ENCODE peak calls at places on chromosomes 16 and 17, in nine cellular contexts. E is endothelial cell; M is nephron progenitor cell; Q is activated CD8-positive, alpha-beta T cell treated with anti-CD3 and anti-CD28 coated beads for 36 hours; V is H9; K is PC-9; G is endothelial cell of umbilical vein; X is bronchial epithelial cell; O is heart left ventricle. U is an unnamed sample.

GRCh38 chr16:80092686-80093085 is 448.1 kb upstream of the DYNLRB2 start:
- DNase-seq in E (no peak), M (no peak), Q (no peak), V (no peak), K (no peak), G (no peak), X (peak; percentile 60), O (no peak), U (no peak)

GRCh38 chr17:6755731-6756184 is at the start of gene XAF1:
- DNase-seq in E (no peak), M (no peak), Q (peak; percentile 48), V (no peak), K (no peak), G (peak; percentile 78), X (peak; percentile 8), O (peak; percentile 54), U (no peak)

GRCh38 chr17:64698725-64699124 is 36.6 kb upstream of the SMURF2 start:
- DNase-seq in E (no peak), M (no peak), Q (no peak), V (no peak), K (no peak), G (no peak), X (no peak), O (no peak), U (no peak)

GRCh38 chr17:29243792-29244191 is 2.9 kb upstream of the CRYBA1 start:
- DNase-seq in E (no peak), M (no peak), Q (peak; percentile 20), V (peak; percentile 70), K (no peak), G (no peak), X (no peak), O (no peak), U (no peak)

GRCh38 chr16:75648265-75649076 is 898 bp downstream of the TERF2IP start:
- DNase-seq in E (peak; percentile 80), M (peak; percentile 88), Q (peak; percentile 95), V (peak; percentile 81), K (peak; percentile 53), G (peak; percentile 83), X (peak; percentile 64), O (peak; percentile 85), U (peak; percentile 73)

GRCh38 chr17:27390540-27390939 is 65.7 kb upstream of the KSR1 start:
- DNase-seq in E (no peak), M (no peak), Q (no peak), V (no peak), K (no peak), G (no peak), X (no peak), O (no peak), U (no peak)

GRCh38 chr17:78185981-78186688 is 717 bp downstream of the TK1 start:
- DNase-seq in E (no peak), M (no peak), Q (no peak), V (no peak), K (peak; percentile 57), G (no peak), X (peak; percentile 12), O (peak; percentile 68), U (no peak)

GRCh38 chr16:12874135-12874534 is 27.3 kb upstream of the SHISA9 start:
- DNase-seq in E (no peak), M (no peak), Q (no peak), V (no peak), K (peak; percentile 93), G (peak; percentile 63), X (peak; percentile 39), O (no peak), U (no peak)

GRCh38 chr17:42107597-42108576 is 4.6 kb downstream of the DHX58 start:
- DNase-seq in E (peak; percentile 87), M (peak; percentile 99), Q (peak; percentile 94), V (peak; percentile 99), K (no peak), G (peak; percentile 58), X (peak; percentile 68), O (peak; percentile 73), U (peak; percentile 58)

GRCh38 chr16:11056090-11056988 is 112.0 kb downstream of the CLEC16A start:
- DNase-seq in E (no peak), M (no peak), Q (no peak), V (no peak), K (no peak), G (no peak), X (peak; percentile 44), O (no peak), U (no peak)

GRCh38 chr16:74623846-74624245 is 16.9 kb upstream of the GLG1 start:
- DNase-seq in E (no peak), M (no peak), Q (no peak), V (no peak), K (no peak), G (no peak), X (no peak), O (no peak), U (no peak)

GRCh38 chr16:28491080-28491969 is 549 bp downstream of the CLN3 start:
- DNase-seq in E (peak; percentile 23), M (peak; percentile 45), Q (peak; percentile 32), V (peak; percentile 59), K (peak; percentile 95), G (peak; percentile 33), X (peak; percentile 31), O (no peak), U (peak; percentile 53)
- TF ChIP-seq CTCF in E (no peak), M (no peak), Q (no peak), V (peak; percentile 36), K (no peak), G (no peak), X (peak; percentile 41), O (peak; percentile 28), U (no peak)

DNA sequence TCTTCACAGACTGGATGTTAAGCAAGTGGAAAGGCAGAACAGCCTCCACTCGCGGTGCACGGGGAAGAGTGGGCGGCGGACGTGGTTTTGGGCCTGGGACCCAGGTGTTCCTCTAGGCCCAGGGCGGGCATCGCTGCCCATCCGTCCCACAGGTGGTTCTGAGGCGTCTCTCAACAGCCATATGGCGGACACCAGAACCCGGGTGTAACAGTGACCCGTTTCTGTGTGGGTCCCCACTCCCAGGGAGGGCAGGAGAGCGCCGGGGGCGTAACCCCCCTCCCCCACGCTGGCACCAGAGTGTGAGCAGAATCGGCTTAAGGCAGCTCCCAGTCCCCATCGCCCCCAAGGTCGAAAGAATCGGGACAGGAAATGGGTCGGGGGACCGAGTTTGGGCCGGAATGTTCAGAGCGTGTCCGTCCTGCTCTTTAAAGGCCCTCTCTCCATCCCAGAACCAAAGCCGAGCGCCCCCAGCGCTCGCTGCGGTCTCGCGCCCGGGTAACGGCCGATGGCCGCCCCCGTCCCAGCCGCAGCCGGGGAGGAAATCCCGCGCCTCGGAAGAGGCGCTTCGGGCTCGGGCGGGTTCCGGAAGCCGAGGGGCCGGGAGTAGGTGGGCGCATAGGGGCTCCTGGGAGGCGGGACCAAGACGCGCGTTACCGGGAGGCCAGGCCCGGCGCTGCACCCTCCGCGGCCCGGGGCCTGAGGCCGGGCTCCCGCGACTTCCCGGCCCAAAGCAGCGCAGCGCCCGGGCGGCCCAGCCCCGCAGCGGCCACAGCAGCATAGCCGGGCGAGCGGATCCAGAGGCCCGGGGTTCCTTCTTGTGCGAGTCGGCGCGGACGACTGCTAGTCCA is at the start of gene TK2:
- DNase-seq in E (peak; percentile 60), M (peak; percentile 72), Q (peak; percentile 79), V (peak; percentile 74), K (no peak), G (peak; percentile 66), X (no peak), O (peak; percentile 79), U (peak; percentile 24)
- TF ChIP-seq CTCF in E (no peak), M (no peak), Q (no peak), V (no peak), K (no peak), G (peak; percentile 10), X (peak; percentile 50), O (peak; percentile 33), U (no peak)

GRCh38 chr16:20020976-20021375 is 52.7 kb downstream of the GPR139 start:
- DNase-seq in E (no peak), M (no peak), Q (no peak), V (no peak), K (no peak), G (no peak), X (no peak), O (no peak), U (no peak)
- TF ChIP-seq CTCF in E (no peak), M (no peak), Q (no peak), V (no peak), K (no peak), G (no peak), X (no peak), O (no peak), U (no peak)

DNA sequence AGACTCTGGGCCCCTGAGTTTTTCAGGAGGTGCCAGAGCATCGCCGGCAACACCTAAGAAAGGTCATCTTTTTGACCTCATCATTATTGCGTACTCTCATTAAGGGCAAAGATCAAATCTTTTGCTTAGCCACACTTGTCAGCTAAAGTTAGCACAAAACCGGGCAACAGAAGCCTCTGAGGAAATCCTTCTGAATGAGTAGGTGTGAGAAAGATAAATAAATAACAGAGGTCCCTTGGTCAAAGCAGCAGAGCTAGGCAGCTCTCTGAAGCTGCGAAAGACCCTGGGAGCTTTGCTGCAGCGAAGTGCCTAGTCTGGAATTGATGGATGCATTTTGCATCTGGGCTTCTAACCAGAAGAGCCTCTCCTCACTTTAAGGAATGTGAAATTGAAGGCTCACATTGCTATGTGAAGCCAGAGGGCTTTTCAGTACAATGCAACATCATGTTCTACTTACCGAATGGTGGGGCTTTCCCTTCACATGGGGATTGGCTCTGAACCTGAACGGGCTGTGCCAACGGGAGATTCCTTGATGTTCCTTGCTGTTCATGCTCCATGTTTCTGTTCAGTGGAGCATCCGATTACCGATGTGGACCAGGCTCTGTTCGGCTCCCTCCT is 274.6 kb downstream of the HS3ST3B1 start:
- DNase-seq in E (no peak), M (no peak), Q (no peak), V (no peak), K (no peak), G (no peak), X (no peak), O (no peak), U (no peak)
- TF ChIP-seq CTCF in E (no peak), M (no peak), Q (no peak), V (no peak), K (no peak), G (no peak), X (no peak), O (no peak), U (no peak)

DNA sequence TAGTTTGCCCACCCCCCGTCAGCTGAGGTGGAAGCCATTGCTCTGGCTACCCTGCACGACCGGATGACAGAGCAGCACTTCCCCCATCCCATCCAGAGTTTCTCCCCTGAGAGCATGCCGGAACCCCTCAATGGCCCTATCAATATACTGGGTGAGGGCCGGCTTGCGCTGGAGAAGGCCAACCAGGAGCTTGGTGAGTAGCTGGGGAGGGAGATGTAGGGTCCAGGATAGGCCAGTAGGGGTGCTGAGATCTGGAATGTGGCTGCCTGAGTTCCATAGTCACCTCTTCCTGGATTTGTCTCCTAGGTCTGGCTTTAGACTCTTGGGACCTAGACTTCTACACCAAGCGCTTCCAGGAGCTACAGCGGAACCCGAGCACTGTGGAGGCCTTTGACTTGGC is 6.4 kb downstream of the PFAS start:
- DNase-seq in E (no peak), M (no peak), Q (no peak), V (no peak), K (no peak), G (no peak), X (no peak), O (no peak), U (no peak)
- TF ChIP-seq CTCF in E (no peak), M (no peak), Q (no peak), V (peak; percentile 35), K (no peak), G (no peak), X (peak; percentile 2), O (no peak), U (no peak)

GRCh38 chr17:74737299-74738050 is 419 bp downstream of the RAB37 start:
- DNase-seq in E (peak; percentile 47), M (peak; percentile 51), Q (peak; percentile 68), V (peak; percentile 93), K (no peak), G (no peak), X (no peak), O (no peak), U (no peak)
- TF ChIP-seq CTCF in E (peak; percentile 25), M (peak; percentile 30), Q (peak; percentile 60), V (peak; percentile 67), K (no peak), G (peak; percentile 15), X (peak; percentile 57), O (peak; percentile 32), U (no peak)